ENCODE peak calls at places on chromosomes 7 and 10, in seven cellular contexts. I, U, B, J, A, V and C are unnamed samples.

GRCh38 chr10:3151889-3152565 is 20.6 kb downstream of the PITRM1 start:
- DNase-seq in J (no peak), V (no peak), B (no peak), I (no peak), A (no peak), U (no peak), C (no peak)

GRCh38 chr7:29109815-29110385 is 36.4 kb downstream of the CPVL start:
- DNase-seq in B (no peak), I (no peak), U (no peak), J (no peak), V (no peak), A (no peak), C (no peak)

GRCh38 chr10:43119416-43120115 is 18.7 kb upstream of the CSGALNACT2 start:
- DNase-seq in J (no peak), B (no peak), I (no peak), A (no peak), U (no peak), V (no peak), C (no peak)

GRCh38 chr7:105875505-105875904 is 894 bp downstream of the ATXN7L1 start:
- DNase-seq in U (no peak), B (no peak), V (no peak), A (no peak), I (no peak), J (no peak), C (no peak)

GRCh38 chr10:7230956-7231355 is 179.9 kb downstream of the SFMBT2 start:
- DNase-seq in I (no peak), V (no peak), J (no peak), U (no peak), B (no peak), A (no peak), C (no peak)

GRCh38 chr10:77287647-77288120 is 349.9 kb downstream of the KCNMA1 start:
- DNase-seq in I (peak), V (no peak), B (no peak), A (no peak), U (no peak), J (no peak), C (no peak)

GRCh38 chr10:22335204-22335956 is 9.9 kb upstream of the SPAG6 start:
- DNase-seq in J (peak), I (no peak), V (peak), B (peak), A (no peak), U (no peak), C (no peak)

GRCh38 chr10:84375011-84375410 is 46.6 kb downstream of the CCSER2 start:
- DNase-seq in A (peak), B (peak), J (peak), V (peak), U (peak), I (peak), C (peak)

GRCh38 chr7:1271046-1271445 is 38.4 kb downstream of the UNCX start:
- DNase-seq in I (no peak), A (no peak), U (no peak), B (no peak), J (no peak), V (no peak), C (no peak)

GRCh38 chr10:51770719-51771118 is 71.3 kb upstream of the CSTF2T start:
- DNase-seq in A (no peak), J (no peak), U (no peak), V (no peak), B (no peak), I (no peak), C (no peak)

GRCh38 chr7:2168612-2169312 is 64.0 kb downstream of the MAD1L1 start:
- DNase-seq in V (no peak), A (no peak), B (no peak), U (no peak), J (no peak), I (no peak), C (no peak)

GRCh38 chr7:134431805-134432204 is 27.1 kb downstream of the AKR1B1 start:
- DNase-seq in I (no peak), V (no peak), U (no peak), J (no peak), A (no peak), B (no peak), C (no peak)

GRCh38 chr10:62047240-62047897 is 145.9 kb downstream of the ARID5B start:
- DNase-seq in B (no peak), V (no peak), U (no peak), A (no peak), J (no peak), I (no peak), C (no peak)

GRCh38 chr7:82443044-82443800 is at the start of gene CACNA2D1:
- DNase-seq in U (no peak), V (peak), A (peak), B (no peak), I (peak), J (peak), C (no peak)

GRCh38 chr10:115157357-115157756 is 64.2 kb downstream of the ATRNL1 start:
- DNase-seq in I (no peak), J (no peak), A (no peak), V (no peak), U (no peak), B (no peak), C (no peak)

GRCh38 chr7:77657427-77658331 is 38.6 kb upstream of the RSBN1L start:
- DNase-seq in J (no peak), A (peak), B (peak), U (no peak), V (peak), I (peak), C (no peak)

GRCh38 chr7:36802459-36802858 is 78.2 kb upstream of the AOAH start:
- DNase-seq in V (no peak), B (no peak), U (no peak), A (no peak), I (no peak), J (no peak), C (no peak)

GRCh38 chr7:82335927-82336326 is 107.7 kb downstream of the CACNA2D1 start:
- DNase-seq in V (peak), I (peak), B (no peak), U (no peak), A (no peak), J (no peak), C (no peak)

GRCh38 chr10:14125564-14125963 is 205.2 kb downstream of the FRMD4A start:
- DNase-seq in U (no peak), B (no peak), J (no peak), V (no peak), A (no peak), I (no peak), C (no peak)

GRCh38 chr7:28349637-28350036 is 62.7 kb upstream of the CREB5 start:
- DNase-seq in V (no peak), A (no peak), I (no peak), B (no peak), U (no peak), J (no peak), C (no peak)

GRCh38 chr7:128209229-128210035 is 31.6 kb upstream of the LEP start:
- DNase-seq in I (peak), J (peak), V (peak), B (peak), U (peak), A (peak), C (peak)

GRCh38 chr7:47221826-47222225 is 360.1 kb downstream of the TNS3 start:
- DNase-seq in A (no peak), I (no peak), B (no peak), J (no peak), V (no peak), U (no peak), C (no peak)

GRCh38 chr10:75755528-75755927 is 324.1 kb downstream of the LRMDA start:
- DNase-seq in I (no peak), A (no peak), V (no peak), U (no peak), B (no peak), J (no peak), C (no peak)

GRCh38 chr7:81484266-81484665 is 285.6 kb downstream of the HGF start:
- DNase-seq in I (peak), J (no peak), A (peak), B (no peak), V (no peak), U (no peak), C (no peak)

GRCh38 chr7:118078015-118078414 is 105.9 kb upstream of the LSM8 start:
- DNase-seq in V (no peak), J (no peak), B (no peak), A (no peak), I (no peak), U (no peak), C (no peak)

GRCh38 chr10:75443362-75443761 is 11.9 kb downstream of the LRMDA start:
- DNase-seq in U (no peak), A (no peak), J (no peak), I (no peak), B (no peak), V (no peak), C (no peak)

GRCh38 chr7:10973942-10974716 is 457 bp downstream of the PHF14 start:
- DNase-seq in V (peak), U (peak), A (peak), I (peak), B (no peak), J (peak), C (no peak)